ENCODE peak calls at places on chromosome 15, in four cellular contexts. D is H54; Q is NT2/D1; G is stimulated activated CD8-positive, alpha-beta memory T cell treated with anti-CD3 and anti-CD28 coated beads, Interleukin-4, amount 100 ng/mL, for 24 hours. T is an unnamed sample.

GRCh38 chr15:84824260-84824690 is 7.1 kb downstream of the ALPK3 start:
- DNase-seq in D (no peak), Q (no peak), G (no peak), T (no peak)

GRCh38 chr15:78056714-78057269 is 20.7 kb downstream of the TBC1D2B start:
- DNase-seq in D (no peak), Q (no peak), G (no peak), T (no peak)

GRCh38 chr15:25091421-25092158 is 136.8 kb downstream of the SNRPN start:
- DNase-seq in D (no peak), Q (no peak), G (no peak), T (no peak)

GRCh38 chr15:28955160-28955502 is 69.4 kb downstream of the APBA2 start:
- DNase-seq in D (no peak), Q (no peak), G (no peak), T (no peak)

GRCh38 chr15:63135804-63136203 is 14.1 kb downstream of the LACTB start:
- DNase-seq in D (no peak), Q (no peak), G (no peak), T (peak)

GRCh38 chr15:48143856-48144255 is 23.1 kb downstream of the SLC24A5 start:
- DNase-seq in D (no peak), Q (no peak), G (no peak), T (no peak)

GRCh38 chr15:50979041-50979440 is 70.6 kb downstream of the AP4E1 start:
- DNase-seq in D (no peak), Q (no peak), G (no peak), T (no peak)

GRCh38 chr15:36645106-36645505 is 65.7 kb downstream of the CDIN1 start:
- DNase-seq in D (no peak), Q (no peak), G (no peak), T (peak)

GRCh38 chr15:67181221-67181639 is 73.2 kb downstream of the AAGAB start:
- DNase-seq in D (no peak), Q (no peak), G (no peak), T (peak)

GRCh38 chr15:91916051-91916450 is 62.5 kb downstream of the SLCO3A1 start:
- DNase-seq in D (no peak), Q (no peak), G (no peak), T (no peak)

GRCh38 chr15:35822153-35822552 is 276.2 kb upstream of the DPH6 start:
- DNase-seq in D (no peak), Q (no peak), G (no peak), T (no peak)